ENCODE peak calls at places on chromosome 6, in ten cellular contexts. D, Y, I, K, L, G, J, W, A and N are unnamed samples.

GRCh38 chr6:139497344-139497961 is 123.0 kb upstream of the CITED2 start:
- DNase-seq in D (no peak), Y (no peak), I (no peak), K (no peak), L (no peak), G (no peak), J (no peak), W (no peak), A (no peak), N (no peak)

GRCh38 chr6:4581468-4582420 is 194.5 kb upstream of the CDYL start:
- DNase-seq in D (no peak), Y (peak; percentile 97), I (no peak), K (no peak), L (no peak), G (peak; percentile 57), J (no peak), W (peak; percentile 89), A (peak; percentile 66), N (no peak)

GRCh38 chr6:946546-946945 is 253.6 kb upstream of the EXOC2 start:
- DNase-seq in D (no peak), Y (peak; percentile 43), I (no peak), K (no peak), L (no peak), G (peak; percentile 65), J (no peak), W (no peak), A (no peak), N (no peak)

GRCh38 chr6:18823782-18824386 is 436.7 kb downstream of the RNF144B start:
- DNase-seq in D (no peak), Y (peak; percentile 39), I (no peak), K (no peak), L (no peak), G (peak; percentile 41), J (no peak), W (peak; percentile 80), A (no peak), N (no peak)

GRCh38 chr6:70860044-70860443 is 96.8 kb downstream of the B3GAT2 start:
- DNase-seq in D (no peak), Y (no peak), I (no peak), K (no peak), L (no peak), G (no peak), J (no peak), W (no peak), A (no peak), N (no peak)

GRCh38 chr6:28824793-28825731 is 98.7 kb downstream of the TRIM27 start:
- DNase-seq in D (no peak), Y (no peak), I (no peak), K (peak; percentile 37), L (no peak), G (no peak), J (no peak), W (peak; percentile 32), A (no peak), N (peak; percentile 13)

GRCh38 chr6:106383573-106383972 is 23.1 kb downstream of the CRYBG1 start:
- DNase-seq in D (no peak), Y (peak; percentile 21), I (no peak), K (no peak), L (no peak), G (no peak), J (no peak), W (no peak), A (no peak), N (no peak)

GRCh38 chr6:139129284-139129683 is 5.6 kb upstream of the HECA start:
- DNase-seq in D (peak; percentile 54), Y (no peak), I (no peak), K (no peak), L (no peak), G (peak; percentile 27), J (no peak), W (no peak), A (no peak), N (no peak)

GRCh38 chr6:32175322-32175710 is 568 bp downstream of the AGPAT1 start:
- DNase-seq in D (no peak), Y (no peak), I (peak; percentile 38), K (no peak), L (no peak), G (no peak), J (no peak), W (no peak), A (no peak), N (no peak)

GRCh38 chr6:117298941-117299340 is 33.6 kb downstream of the VGLL2 start:
- DNase-seq in D (no peak), Y (peak; percentile 26), I (no peak), K (no peak), L (no peak), G (no peak), J (no peak), W (no peak), A (no peak), N (no peak)

GRCh38 chr6:108698593-108699289 is 138.0 kb downstream of the FOXO3 start:
- DNase-seq in D (no peak), Y (no peak), I (no peak), K (no peak), L (no peak), G (no peak), J (no peak), W (no peak), A (no peak), N (no peak)

GRCh38 chr6:112188906-112189305 is 65.5 kb downstream of the LAMA4 start:
- DNase-seq in D (no peak), Y (peak; percentile 30), I (no peak), K (no peak), L (no peak), G (no peak), J (no peak), W (no peak), A (no peak), N (no peak)

GRCh38 chr6:161544801-161545490 is 271.1 kb upstream of the AGPAT4 start:
- DNase-seq in D (no peak), Y (peak; percentile 2), I (no peak), K (no peak), L (no peak), G (no peak), J (no peak), W (no peak), A (no peak), N (no peak)

GRCh38 chr6:143538374-143538773 is 26.9 kb upstream of the FUCA2 start:
- DNase-seq in D (no peak), Y (no peak), I (no peak), K (no peak), L (no peak), G (no peak), J (no peak), W (no peak), A (no peak), N (no peak)

GRCh38 chr6:41645007-41645618 is 6.8 kb downstream of the MDFI start:
- DNase-seq in D (no peak), Y (no peak), I (no peak), K (no peak), L (no peak), G (no peak), J (no peak), W (no peak), A (no peak), N (no peak)

GRCh38 chr6:74289881-74290280 is 593.9 kb downstream of the CD109 start:
- DNase-seq in D (no peak), Y (peak; percentile 14), I (no peak), K (no peak), L (no peak), G (no peak), J (no peak), W (no peak), A (no peak), N (no peak)

GRCh38 chr6:83352413-83352812 is 78.4 kb downstream of the ME1 start:
- DNase-seq in D (no peak), Y (no peak), I (no peak), K (no peak), L (no peak), G (no peak), J (no peak), W (no peak), A (no peak), N (no peak)

GRCh38 chr6:68958327-68958726 is 323.2 kb downstream of the ADGRB3 start:
- DNase-seq in D (peak; percentile 55), Y (no peak), I (no peak), K (peak; percentile 24), L (no peak), G (peak; percentile 15), J (no peak), W (no peak), A (no peak), N (no peak)

GRCh38 chr6:108563292-108563691 is 2.6 kb downstream of the FOXO3 start:
- DNase-seq in D (no peak), Y (no peak), I (no peak), K (no peak), L (no peak), G (no peak), J (no peak), W (no peak), A (no peak), N (no peak)

GRCh38 chr6:157551041-157551832 is 170.2 kb downstream of the ZDHHC14 start:
- DNase-seq in D (no peak), Y (peak; percentile 8), I (no peak), K (no peak), L (no peak), G (peak; percentile 91), J (no peak), W (peak; percentile 59), A (no peak), N (no peak)

GRCh38 chr6:32436995-32437836 is 2.5 kb upstream of the HLA-DRA start:
- DNase-seq in D (no peak), Y (no peak), I (no peak), K (no peak), L (no peak), G (no peak), J (peak; percentile 7), W (no peak), A (no peak), N (no peak)

GRCh38 chr6:30101939-30102700 is 10.8 kb downstream of the TRIM31 start:
- DNase-seq in D (no peak), Y (peak; percentile 89), I (peak; percentile 72), K (peak; percentile 47), L (peak; percentile 44), G (peak; percentile 87), J (peak; percentile 66), W (peak; percentile 89), A (peak; percentile 85), N (no peak)

GRCh38 chr6:21850682-21851081 is 257.1 kb downstream of the SOX4 start:
- DNase-seq in D (peak; percentile 13), Y (no peak), I (no peak), K (no peak), L (no peak), G (no peak), J (no peak), W (peak; percentile 46), A (no peak), N (no peak)

GRCh38 chr6:124977067-124977908 is 15.1 kb downstream of the RNF217 start:
- DNase-seq in D (no peak), Y (peak; percentile 59), I (no peak), K (no peak), L (no peak), G (peak; percentile 76), J (no peak), W (no peak), A (no peak), N (no peak)

GRCh38 chr6:122035193-122035592 is 364.3 kb upstream of the HSF2 start:
- DNase-seq in D (no peak), Y (no peak), I (no peak), K (no peak), L (no peak), G (no peak), J (no peak), W (no peak), A (no peak), N (no peak)

GRCh38 chr6:167103041-167103816 is 19.7 kb upstream of the CCR6 start:
- DNase-seq in D (no peak), Y (no peak), I (no peak), K (no peak), L (no peak), G (no peak), J (no peak), W (no peak), A (no peak), N (no peak)

GRCh38 chr6:6191476-6191875 is 129.0 kb downstream of the F13A1 start:
- DNase-seq in D (no peak), Y (no peak), I (no peak), K (no peak), L (no peak), G (no peak), J (no peak), W (peak; percentile 64), A (no peak), N (no peak)

GRCh38 chr6:6688283-6688682 is 99.8 kb downstream of the LY86 start:
- DNase-seq in D (no peak), Y (no peak), I (no peak), K (peak; percentile 78), L (no peak), G (no peak), J (no peak), W (no peak), A (no peak), N (no peak)